ENCODE peak calls at places on chromosomes 12 and 14, in five cellular contexts. M is esophagus muscularis mucosa, A is ovary, L is OCI-LY7, B is cardiac muscle cell. R is an unnamed sample.

GRCh38 chr12:12725086-12725955 is 8.2 kb downstream of the CDKN1B start:
- DNase-seq in B (peak), L (peak), A (peak), M (peak), R (peak)

GRCh38 chr14:100615736-100616695 is 28.8 kb upstream of the BEGAIN start:
- DNase-seq in M (no peak), B (no peak), L (no peak), A (no peak), R (no peak)

GRCh38 chr12:1171657-1172056 is 180.6 kb downstream of the ERC1 start:
- DNase-seq in M (no peak), B (no peak), L (peak), A (no peak), R (no peak)

GRCh38 chr14:65492277-65492676 is 79.7 kb downstream of the FUT8 start:
- DNase-seq in L (peak), A (no peak), M (no peak), B (no peak), R (no peak)

GRCh38 chr12:113762155-113762848 is 203.8 kb downstream of the RBM19 start:
- DNase-seq in L (no peak), A (no peak), M (no peak), B (no peak), R (no peak)

GRCh38 chr12:132190012-132190755 is 45.9 kb downstream of the NOC4L start:
- DNase-seq in B (no peak), M (no peak), L (no peak), A (peak), R (no peak)

GRCh38 chr12:69512820-69513219 is 42.6 kb downstream of the FRS2 start:
- DNase-seq in A (no peak), M (no peak), L (no peak), B (peak), R (no peak)

GRCh38 chr12:119008691-119009221 is 27.4 kb downstream of the SRRM4 start:
- DNase-seq in M (no peak), B (no peak), L (no peak), A (no peak), R (no peak)

GRCh38 chr14:68807987-68808386 is 15.1 kb upstream of the ZFP36L1 start:
- DNase-seq in M (no peak), A (no peak), B (no peak), L (no peak), R (no peak)

GRCh38 chr14:76922599-76922998 is 96.4 kb downstream of the LRRC74A start:
- DNase-seq in B (peak), L (no peak), A (no peak), M (no peak), R (no peak)

GRCh38 chr12:617304-617915 is 45.8 kb downstream of the NINJ2 start:
- DNase-seq in B (peak), L (no peak), M (no peak), A (peak), R (no peak)

GRCh38 chr14:53596845-53597525 is 359.6 kb downstream of the BMP4 start:
- DNase-seq in L (no peak), B (no peak), A (no peak), M (no peak), R (no peak)

GRCh38 chr12:93279849-93280412 is 97.8 kb upstream of the NUDT4 start:
- DNase-seq in L (no peak), M (no peak), B (no peak), A (no peak), R (no peak)

GRCh38 chr12:99911967-99912366 is 72.8 kb downstream of the ANKS1B start:
- DNase-seq in L (no peak), B (peak), M (no peak), A (no peak), R (no peak)

GRCh38 chr12:18262514-18262913 is 1.2 kb downstream of the PIK3C2G start:
- DNase-seq in L (no peak), B (no peak), M (no peak), A (no peak), R (no peak)

GRCh38 chr12:130081420-130081819 is 80.8 kb upstream of the FZD10 start:
- DNase-seq in M (no peak), L (no peak), A (no peak), B (no peak), R (no peak)

GRCh38 chr14:103126873-103127304 is 3.6 kb downstream of the TNFAIP2 start:
- DNase-seq in L (no peak), A (peak), B (peak), M (no peak), R (peak)

GRCh38 chr12:28568083-28568482 is 377.8 kb downstream of the CCDC91 start:
- DNase-seq in M (no peak), L (no peak), A (no peak), B (peak), R (no peak)

GRCh38 chr14:100621806-100622205 is 34.6 kb upstream of the BEGAIN start:
- DNase-seq in A (no peak), L (peak), M (no peak), B (no peak), R (no peak)

GRCh38 chr12:19964549-19964948 is 403.8 kb upstream of the PDE3A start:
- DNase-seq in A (no peak), L (no peak), M (no peak), B (peak), R (no peak)

GRCh38 chr12:77402726-77403125 is 337.4 kb upstream of the E2F7 start:
- DNase-seq in M (no peak), A (no peak), L (no peak), B (peak), R (no peak)

GRCh38 chr12:75526655-75527511 is 15.5 kb upstream of the KRR1 start:
- DNase-seq in L (peak), M (no peak), A (no peak), B (peak), R (no peak)

GRCh38 chr12:64064240-64064639 is 157.9 kb downstream of the KICS2 start:
- DNase-seq in M (no peak), L (no peak), A (no peak), B (no peak), R (no peak)

GRCh38 chr14:63642229-63642611 is 549 bp upstream of the WDR89 start:
- DNase-seq in M (peak), L (peak), A (peak), B (peak), R (peak)

GRCh38 chr12:131087991-131088700 is 134.4 kb downstream of the ADGRD1 start:
- DNase-seq in M (no peak), L (no peak), B (no peak), A (peak), R (no peak)

GRCh38 chr14:98138666-98139065 is 1133.3 kb downstream of the BCL11B start:
- DNase-seq in M (peak), B (peak), L (peak), A (no peak), R (peak)

GRCh38 chr14:71932229-71932951 is at the start of gene RGS6:
- DNase-seq in B (peak), A (no peak), L (no peak), M (peak), R (peak)
- TF ChIP-seq CTCF in B (no peak), A (no peak), L (no peak), M (peak), R (no peak)

DNA sequence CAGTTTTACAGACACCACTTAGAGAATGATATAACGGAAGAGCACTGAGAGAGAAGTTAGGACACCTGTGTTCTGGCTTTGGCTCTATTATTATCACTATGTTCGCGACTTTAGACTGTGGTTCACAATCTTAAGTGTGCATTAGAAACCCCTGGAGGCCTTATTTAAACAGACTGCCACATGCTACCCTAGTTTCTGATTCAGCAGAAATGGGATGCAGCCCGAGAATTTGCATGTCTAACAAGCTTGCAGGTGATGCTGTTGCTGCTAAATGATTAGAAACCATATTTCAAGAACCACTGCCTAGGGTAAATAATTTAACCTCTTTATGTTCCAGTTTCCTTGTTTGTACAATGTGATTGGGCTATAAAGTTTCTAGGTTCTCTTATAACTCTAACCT is 3.6 kb upstream of the RAD51AP1 start:
- DNase-seq in B (no peak), L (peak), M (no peak), A (no peak), R (no peak)
- H3K4me3 ChIP-seq in B (no peak), L (peak), M (no peak), A (no peak), R (no peak)

GRCh38 chr14:104680806-104681688 is 8.4 kb upstream of the INF2 start:
- DNase-seq in B (peak), M (no peak), A (no peak), L (peak), R (peak)
- TF ChIP-seq CTCF in B (peak), M (no peak), A (no peak), L (peak), R (no peak)

GRCh38 chr12:54016051-54016450 is 7.3 kb downstream of the HOXC8 start:
- DNase-seq in M (no peak), B (no peak), L (no peak), A (no peak), R (no peak)
- H3K4me3 ChIP-seq in M (no peak), B (no peak), L (no peak), A (peak), R (no peak)

DNA sequence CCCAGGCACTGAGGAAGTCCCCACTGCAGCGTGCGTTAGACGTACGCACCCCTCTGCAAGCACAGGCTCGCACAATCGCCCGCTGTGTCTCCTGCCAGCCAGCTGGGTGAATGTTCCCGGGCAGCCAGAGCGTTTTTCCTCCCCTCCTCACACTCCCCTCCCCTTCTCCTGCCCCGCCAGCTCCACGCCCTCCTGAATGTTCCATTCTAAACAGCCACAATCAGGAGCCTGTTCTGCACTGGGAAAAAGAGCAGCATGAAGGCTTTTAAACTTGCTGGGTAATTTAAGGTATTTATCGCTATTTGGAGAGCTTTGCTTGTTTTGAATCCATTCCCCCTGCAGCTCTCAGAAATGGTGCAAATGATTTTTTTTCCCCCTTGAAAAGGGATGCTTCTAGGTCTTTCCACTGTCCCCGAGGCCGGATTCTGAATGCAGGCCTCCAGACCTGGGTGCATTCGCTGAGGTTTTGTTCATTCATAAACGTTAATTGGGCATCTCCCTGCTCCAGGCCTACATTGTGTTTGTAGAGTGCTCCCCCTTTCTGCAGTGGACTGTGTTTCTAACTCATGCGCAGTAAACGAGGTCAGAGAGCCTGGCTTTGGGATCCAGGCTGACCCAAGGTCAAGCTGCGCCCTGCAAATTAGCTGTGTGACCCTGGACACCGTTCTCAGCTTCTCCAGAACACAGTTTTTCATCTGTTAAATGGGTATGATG is 212.5 kb downstream of the CHST11 start:
- DNase-seq in B (peak), M (no peak), L (no peak), A (peak), R (peak)
- TF ChIP-seq CTCF in B (peak), M (no peak), L (peak), A (no peak), R (no peak)

GRCh38 chr12:66942741-66943465 is 264.0 kb upstream of the GRIP1 start:
- DNase-seq in M (no peak), B (no peak), L (no peak), A (no peak), R (no peak)

GRCh38 chr12:66941150-66941549 is 262.3 kb upstream of the GRIP1 start:
- DNase-seq in L (no peak), B (no peak), M (no peak), A (no peak), R (no peak)

GRCh38 chr12:66947119-66947518 is 268.2 kb upstream of the GRIP1 start:
- DNase-seq in L (no peak), B (no peak), A (no peak), M (no peak), R (no peak)

GRCh38 chr12:66944365-66944764 is 265.5 kb upstream of the GRIP1 start:
- DNase-seq in M (no peak), A (no peak), B (no peak), L (no peak), R (no peak)

GRCh38 chr12:66945189-66945817 is 266.4 kb upstream of the GRIP1 start:
- DNase-seq in M (no peak), A (no peak), L (no peak), B (no peak), R (peak)
- H3K4me3 ChIP-seq in M (no peak), A (no peak), L (no peak), B (no peak), R (no peak)